ENCODE peak calls at places on chromosomes 1 and 21, in ten cellular contexts. One of them, this sample, is unnamed.

GRCh38 chr1:68107771-68108170 is 57.3 kb upstream of the DIRAS3 start:
- DNase-seq in lower leg skin: no peak
- DNase-seq in lung microvascular endothelial cell: no peak
- DNase-seq in Kasumi-1: no peak
- DNase-seq in heart left ventricle: no peak
- DNase-seq in stimulated activated naive CD4-positive, alpha-beta T cell: no peak
- DNase-seq in T-helper 9 cell: no peak
- DNase-seq in ELR: peak; percentile 56
- DNase-seq in HEK293T: no peak
- DNase-seq in astrocyte of the cerebellum: no peak
- DNase-seq in this sample: no peak

GRCh38 chr1:91617242-91617837 is 116.7 kb downstream of the CDC7 start:
- DNase-seq in ELR: peak; percentile 8
- DNase-seq in T-helper 9 cell: no peak
- DNase-seq in lower leg skin: no peak
- DNase-seq in lung microvascular endothelial cell: peak; percentile 58
- DNase-seq in heart left ventricle: no peak
- DNase-seq in HEK293T: peak; percentile 61
- DNase-seq in stimulated activated naive CD4-positive, alpha-beta T cell: no peak
- DNase-seq in astrocyte of the cerebellum: no peak
- DNase-seq in Kasumi-1: no peak
- DNase-seq in this sample: peak; percentile 59

GRCh38 chr1:154784924-154785531 is 85.1 kb downstream of the KCNN3 start:
- DNase-seq in lower leg skin: no peak
- DNase-seq in T-helper 9 cell: no peak
- DNase-seq in lung microvascular endothelial cell: peak; percentile 91
- DNase-seq in HEK293T: no peak
- DNase-seq in Kasumi-1: no peak
- DNase-seq in heart left ventricle: no peak
- DNase-seq in astrocyte of the cerebellum: no peak
- DNase-seq in stimulated activated naive CD4-positive, alpha-beta T cell: peak; percentile 84
- DNase-seq in ELR: no peak
- DNase-seq in this sample: no peak

GRCh38 chr1:152182942-152183341 is 23.9 kb upstream of the RPTN start:
- DNase-seq in lung microvascular endothelial cell: peak; percentile 33
- DNase-seq in astrocyte of the cerebellum: peak; percentile 61
- DNase-seq in heart left ventricle: no peak
- DNase-seq in lower leg skin: peak; percentile 53
- DNase-seq in ELR: peak; percentile 91
- DNase-seq in Kasumi-1: no peak
- DNase-seq in stimulated activated naive CD4-positive, alpha-beta T cell: no peak
- DNase-seq in T-helper 9 cell: no peak
- DNase-seq in HEK293T: no peak
- DNase-seq in this sample: no peak

GRCh38 chr1:246067432-246068021 is 439.6 kb downstream of the SMYD3 start:
- DNase-seq in heart left ventricle: no peak
- DNase-seq in Kasumi-1: peak; percentile 41
- DNase-seq in astrocyte of the cerebellum: no peak
- DNase-seq in lung microvascular endothelial cell: no peak
- DNase-seq in lower leg skin: no peak
- DNase-seq in HEK293T: no peak
- DNase-seq in T-helper 9 cell: no peak
- DNase-seq in stimulated activated naive CD4-positive, alpha-beta T cell: no peak
- DNase-seq in ELR: peak; percentile 36
- DNase-seq in this sample: no peak

GRCh38 chr1:31747304-31747703 is 16.8 kb downstream of the ADGRB2 start:
- DNase-seq in Kasumi-1: no peak
- DNase-seq in lung microvascular endothelial cell: no peak
- DNase-seq in T-helper 9 cell: no peak
- DNase-seq in ELR: no peak
- DNase-seq in heart left ventricle: no peak
- DNase-seq in astrocyte of the cerebellum: no peak
- DNase-seq in HEK293T: no peak
- DNase-seq in stimulated activated naive CD4-positive, alpha-beta T cell: no peak
- DNase-seq in lower leg skin: no peak
- DNase-seq in this sample: no peak

GRCh38 chr1:53585116-53585515 is 125.9 kb downstream of the DMRTB1 start:
- DNase-seq in HEK293T: no peak
- DNase-seq in lower leg skin: no peak
- DNase-seq in Kasumi-1: peak; percentile 47
- DNase-seq in ELR: no peak
- DNase-seq in heart left ventricle: peak; percentile 4
- DNase-seq in lung microvascular endothelial cell: no peak
- DNase-seq in astrocyte of the cerebellum: no peak
- DNase-seq in T-helper 9 cell: no peak
- DNase-seq in stimulated activated naive CD4-positive, alpha-beta T cell: peak; percentile 15
- DNase-seq in this sample: no peak

GRCh38 chr1:114545796-114546195 is 34.8 kb upstream of the TRIM33 start:
- DNase-seq in Kasumi-1: no peak
- DNase-seq in lower leg skin: no peak
- DNase-seq in stimulated activated naive CD4-positive, alpha-beta T cell: no peak
- DNase-seq in heart left ventricle: no peak
- DNase-seq in T-helper 9 cell: no peak
- DNase-seq in lung microvascular endothelial cell: no peak
- DNase-seq in ELR: no peak
- DNase-seq in astrocyte of the cerebellum: no peak
- DNase-seq in HEK293T: no peak
- DNase-seq in this sample: no peak

GRCh38 chr21:27564684-27565280 is 597.9 kb upstream of the ADAMTS5 start:
- DNase-seq in ELR: peak; percentile 64
- DNase-seq in T-helper 9 cell: no peak
- DNase-seq in lower leg skin: no peak
- DNase-seq in stimulated activated naive CD4-positive, alpha-beta T cell: no peak
- DNase-seq in HEK293T: peak; percentile 30
- DNase-seq in Kasumi-1: peak; percentile 47
- DNase-seq in lung microvascular endothelial cell: peak; percentile 30
- DNase-seq in astrocyte of the cerebellum: no peak
- DNase-seq in heart left ventricle: no peak
- DNase-seq in this sample: peak; percentile 48

GRCh38 chr1:150366416-150367296 is 2.7 kb downstream of the RPRD2 start:
- DNase-seq in heart left ventricle: no peak
- DNase-seq in ELR: peak; percentile 73
- DNase-seq in stimulated activated naive CD4-positive, alpha-beta T cell: no peak
- DNase-seq in Kasumi-1: peak; percentile 42
- DNase-seq in T-helper 9 cell: no peak
- DNase-seq in lung microvascular endothelial cell: peak; percentile 22
- DNase-seq in astrocyte of the cerebellum: no peak
- DNase-seq in lower leg skin: no peak
- DNase-seq in HEK293T: no peak
- DNase-seq in this sample: no peak

GRCh38 chr1:80607064-80607463 is 1193.7 kb upstream of the ADGRL2 start:
- DNase-seq in T-helper 9 cell: no peak
- DNase-seq in Kasumi-1: no peak
- DNase-seq in lung microvascular endothelial cell: no peak
- DNase-seq in stimulated activated naive CD4-positive, alpha-beta T cell: no peak
- DNase-seq in astrocyte of the cerebellum: no peak
- DNase-seq in heart left ventricle: no peak
- DNase-seq in HEK293T: no peak
- DNase-seq in ELR: no peak
- DNase-seq in lower leg skin: no peak
- DNase-seq in this sample: no peak

GRCh38 chr1:16152521-16153087 is 3.3 kb downstream of the EPHA2 start:
- DNase-seq in ELR: no peak
- DNase-seq in HEK293T: no peak
- DNase-seq in Kasumi-1: no peak
- DNase-seq in lung microvascular endothelial cell: peak; percentile 88
- DNase-seq in lower leg skin: no peak
- DNase-seq in astrocyte of the cerebellum: no peak
- DNase-seq in T-helper 9 cell: no peak
- DNase-seq in stimulated activated naive CD4-positive, alpha-beta T cell: no peak
- DNase-seq in heart left ventricle: no peak
- DNase-seq in this sample: no peak

GRCh38 chr1:26794391-26794790 is 6.6 kb downstream of the PIGV start:
- DNase-seq in lower leg skin: no peak
- DNase-seq in ELR: no peak
- DNase-seq in heart left ventricle: no peak
- DNase-seq in Kasumi-1: no peak
- DNase-seq in stimulated activated naive CD4-positive, alpha-beta T cell: no peak
- DNase-seq in astrocyte of the cerebellum: no peak
- DNase-seq in T-helper 9 cell: no peak
- DNase-seq in lung microvascular endothelial cell: no peak
- DNase-seq in HEK293T: no peak
- DNase-seq in this sample: no peak

GRCh38 chr1:25645641-25646400 is 29.2 kb downstream of the MAN1C1 start:
- DNase-seq in astrocyte of the cerebellum: no peak
- DNase-seq in HEK293T: no peak
- DNase-seq in stimulated activated naive CD4-positive, alpha-beta T cell: no peak
- DNase-seq in lung microvascular endothelial cell: no peak
- DNase-seq in lower leg skin: no peak
- DNase-seq in ELR: no peak
- DNase-seq in heart left ventricle: no peak
- DNase-seq in T-helper 9 cell: no peak
- DNase-seq in Kasumi-1: no peak
- DNase-seq in this sample: peak; percentile 92

GRCh38 chr1:94463765-94464330 is 45.7 kb downstream of the ABCD3 start:
- DNase-seq in ELR: peak; percentile 61
- DNase-seq in lower leg skin: no peak
- DNase-seq in T-helper 9 cell: no peak
- DNase-seq in Kasumi-1: peak; percentile 95
- DNase-seq in heart left ventricle: no peak
- DNase-seq in astrocyte of the cerebellum: peak; percentile 18
- DNase-seq in lung microvascular endothelial cell: peak; percentile 67
- DNase-seq in HEK293T: peak; percentile 63
- DNase-seq in stimulated activated naive CD4-positive, alpha-beta T cell: peak; percentile 22
- DNase-seq in this sample: peak; percentile 18

GRCh38 chr21:33428669-33429068 is 25.5 kb downstream of the IFNGR2 start:
- DNase-seq in Kasumi-1: no peak
- DNase-seq in HEK293T: no peak
- DNase-seq in lung microvascular endothelial cell: no peak
- DNase-seq in lower leg skin: no peak
- DNase-seq in ELR: peak; percentile 47
- DNase-seq in astrocyte of the cerebellum: no peak
- DNase-seq in stimulated activated naive CD4-positive, alpha-beta T cell: no peak
- DNase-seq in T-helper 9 cell: no peak
- DNase-seq in heart left ventricle: no peak
- DNase-seq in this sample: no peak

GRCh38 chr1:107782192-107782845 is 182.7 kb downstream of the VAV3 start:
- DNase-seq in HEK293T: peak; percentile 27
- DNase-seq in Kasumi-1: peak; percentile 81
- DNase-seq in T-helper 9 cell: peak; percentile 25
- DNase-seq in ELR: peak; percentile 63
- DNase-seq in lower leg skin: no peak
- DNase-seq in astrocyte of the cerebellum: peak; percentile 51
- DNase-seq in heart left ventricle: no peak
- DNase-seq in lung microvascular endothelial cell: peak; percentile 90
- DNase-seq in stimulated activated naive CD4-positive, alpha-beta T cell: peak; percentile 30
- DNase-seq in this sample: peak; percentile 49

GRCh38 chr1:154749078-154749760 is 120.9 kb downstream of the KCNN3 start:
- DNase-seq in HEK293T: peak; percentile 42
- DNase-seq in astrocyte of the cerebellum: no peak
- DNase-seq in ELR: peak; percentile 48
- DNase-seq in lower leg skin: no peak
- DNase-seq in stimulated activated naive CD4-positive, alpha-beta T cell: no peak
- DNase-seq in Kasumi-1: peak; percentile 33
- DNase-seq in lung microvascular endothelial cell: peak; percentile 31
- DNase-seq in T-helper 9 cell: no peak
- DNase-seq in heart left ventricle: no peak
- DNase-seq in this sample: no peak

This sample was measured in NCI-H1092 treated with DMSO at 0.1 percent for 48 hours.